ENCODE peak calls at places on chromosome 17, in five cellular contexts. A, N, B, U and L are unnamed samples.

GRCh38 chr17:71276071-71276470 is 844.7 kb upstream of the SOX9 start:
- DNase-seq in B (no peak), U (no peak), A (peak; percentile 65), N (no peak), L (peak; percentile 59)

GRCh38 chr17:47305302-47305923 is 18.3 kb upstream of the EFCAB13 start:
- DNase-seq in A (peak; percentile 96), U (peak; percentile 89), N (no peak), B (peak; percentile 100), L (peak; percentile 96)

GRCh38 chr17:71799657-71800056 is 321.2 kb upstream of the SOX9 start:
- DNase-seq in U (no peak), N (no peak), B (no peak), A (no peak), L (peak; percentile 3)

GRCh38 chr17:52477824-52478614 is 319.5 kb upstream of the CA10 start:
- DNase-seq in N (no peak), U (no peak), A (no peak), B (no peak), L (no peak)

GRCh38 chr17:13114601-13115024 is 96.8 kb upstream of the ELAC2 start:
- DNase-seq in B (peak; percentile 71), U (peak; percentile 83), N (peak; percentile 13), A (peak; percentile 79), L (peak; percentile 74)

GRCh38 chr17:1830288-1830687 is 483 bp downstream of the RPA1 start:
- DNase-seq in A (peak; percentile 3), B (peak; percentile 32), U (peak; percentile 35), N (no peak), L (peak; percentile 5)

GRCh38 chr17:34527908-34528470 is 51.4 kb upstream of the TMEM132E start:
- DNase-seq in N (no peak), B (no peak), A (no peak), U (no peak), L (no peak)

GRCh38 chr17:43368740-43369506 is 29.9 kb upstream of the ARL4D start:
- DNase-seq in U (peak; percentile 90), N (peak; percentile 50), A (peak; percentile 78), B (peak; percentile 38), L (peak; percentile 70)

GRCh38 chr17:34135841-34136240 is 119.2 kb upstream of the CCL2 start:
- DNase-seq in U (no peak), B (no peak), A (no peak), N (no peak), L (no peak)

GRCh38 chr17:9842057-9842758 is 16.5 kb downstream of the GLP2R start:
- DNase-seq in N (no peak), A (peak; percentile 76), B (peak; percentile 62), U (peak; percentile 62), L (peak; percentile 70)

GRCh38 chr17:40345161-40346034 is 19.1 kb downstream of the GJD3 start:
- DNase-seq in N (no peak), U (peak; percentile 71), A (peak; percentile 76), B (peak; percentile 32), L (peak; percentile 63)

GRCh38 chr17:13085578-13085977 is 67.8 kb upstream of the ELAC2 start:
- DNase-seq in A (no peak), U (no peak), N (no peak), B (no peak), L (no peak)

GRCh38 chr17:72387487-72387886 is 266.7 kb downstream of the SOX9 start:
- DNase-seq in B (peak; percentile 91), U (peak; percentile 86), N (peak; percentile 77), A (peak; percentile 97), L (peak; percentile 96)

GRCh38 chr17:57462007-57462579 is 205.8 kb downstream of the MSI2 start:
- DNase-seq in U (no peak), N (no peak), B (no peak), A (no peak), L (no peak)

GRCh38 chr17:28760987-28761562 is 17.3 kb downstream of the TRAF4 start:
- DNase-seq in B (peak; percentile 63), A (peak; percentile 60), U (peak; percentile 78), N (no peak), L (peak; percentile 51)

GRCh38 chr17:80959330-80960036 is 32.2 kb upstream of the CHMP6 start:
- DNase-seq in A (peak; percentile 86), N (no peak), U (peak; percentile 83), B (peak; percentile 45), L (peak; percentile 79)

GRCh38 chr17:61551255-61551742 is 39.7 kb downstream of the NACA2 start:
- DNase-seq in N (peak; percentile 59), U (peak; percentile 70), A (peak; percentile 37), B (peak; percentile 84), L (peak; percentile 12)

GRCh38 chr17:15910791-15911190 is 34.1 kb upstream of the ADORA2B start:
- DNase-seq in B (peak; percentile 94), U (peak; percentile 17), A (peak; percentile 10), N (no peak), L (no peak)

GRCh38 chr17:14427914-14428639 is 127.2 kb downstream of the HS3ST3B1 start:
- DNase-seq in U (no peak), A (no peak), B (no peak), N (no peak), L (no peak)

GRCh38 chr17:82272495-82273326 is 789 bp downstream of the CSNK1D start:
- DNase-seq in N (no peak), U (peak; percentile 50), B (no peak), A (no peak), L (no peak)

DNA sequence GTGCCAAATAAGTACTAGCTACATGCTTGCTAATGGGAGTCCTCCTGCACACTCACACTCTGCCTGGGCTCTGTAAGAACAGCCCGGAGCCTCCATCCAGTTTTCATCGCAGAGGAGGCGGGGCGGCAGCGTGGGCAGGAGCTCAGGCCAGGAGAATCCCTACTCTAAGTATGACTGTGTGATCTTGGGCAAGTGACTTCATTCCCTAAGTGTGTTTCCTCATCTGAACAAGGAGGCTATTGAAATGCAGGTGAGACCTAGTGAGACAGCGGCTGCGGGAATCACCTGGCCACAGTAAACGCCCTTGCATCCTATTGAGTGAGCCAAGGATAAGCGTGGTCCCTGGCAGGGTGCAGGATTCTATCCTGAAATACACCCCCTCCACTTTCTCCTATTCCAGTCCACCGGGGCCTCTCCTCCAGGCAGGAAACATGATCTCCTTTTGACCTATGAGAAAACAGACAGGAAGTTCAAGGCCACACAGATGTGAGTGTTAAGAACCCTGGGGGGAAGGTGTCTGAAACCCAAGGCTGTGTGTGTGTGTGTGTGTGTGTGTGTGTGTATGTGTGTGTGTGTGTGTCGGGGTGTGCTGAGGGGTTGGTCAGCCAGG is 5.2 kb upstream of the RAI1 start:
- DNase-seq in A (peak; percentile 44), N (peak; percentile 48), B (peak; percentile 46), U (peak; percentile 61), L (no peak)
- H2AFZ ChIP-seq in A (no peak overlapping the region), N (peak overlapping the region; percentile 83), B (peak overlapping the region; percentile 27), U (no peak overlapping the region), L (no peak overlapping the region)

GRCh38 chr17:38444151-38444550 is 15.9 kb downstream of the ARHGAP23 start:
- DNase-seq in A (peak; percentile 51), U (peak; percentile 89), N (no peak), B (peak; percentile 69), L (no peak)
- TF ChIP-seq EZH2 in A (no peak), U (no peak), N (no peak), B (no peak), L (no peak)

DNA sequence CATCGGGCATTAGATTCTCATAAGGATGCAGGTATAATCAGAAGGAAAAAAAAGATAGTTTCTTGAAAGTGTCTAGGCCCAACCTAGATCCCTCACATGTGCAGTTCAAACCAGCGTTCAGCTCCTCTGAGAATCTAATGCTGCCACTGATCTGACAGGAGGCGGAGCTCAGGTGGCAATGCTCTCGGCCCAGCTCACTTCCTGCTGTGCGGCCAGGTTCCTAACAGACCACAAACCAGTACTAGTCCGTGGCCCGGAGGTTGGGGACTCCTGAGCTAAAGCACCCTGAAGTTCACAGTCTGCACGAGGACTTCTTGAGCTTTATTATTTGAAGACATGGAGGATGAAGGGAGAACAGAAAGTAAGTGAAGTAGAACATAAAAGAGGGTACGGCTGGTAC is 16.8 kb downstream of the SMCR8 start:
- DNase-seq in N (no peak), U (no peak), B (no peak), A (no peak), L (no peak)
- H3K9ac ChIP-seq in N (no peak overlapping the region), U (no peak overlapping the region), B (no peak overlapping the region), A (no peak overlapping the region), L (no peak overlapping the region)

DNA sequence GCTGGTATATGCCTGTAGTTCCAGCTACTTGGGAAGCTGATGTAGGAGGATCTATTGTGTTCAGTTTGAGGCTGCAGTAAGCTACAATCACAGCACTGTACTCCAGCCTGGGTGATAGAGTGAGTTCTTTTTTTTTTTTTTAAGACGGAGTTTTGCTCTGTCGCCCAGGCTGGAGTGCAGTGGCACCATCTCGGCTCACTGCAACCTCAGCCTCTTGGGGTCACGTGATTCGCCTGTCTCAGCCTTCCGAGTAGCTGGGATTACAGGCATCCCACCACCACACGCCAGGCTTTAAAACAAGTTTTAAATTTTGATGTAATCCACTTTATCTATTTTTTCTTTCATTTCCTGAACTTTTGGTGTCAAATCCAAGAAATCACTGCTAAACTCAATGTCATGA is 80.3 kb upstream of the STAC2 start:
- DNase-seq in A (no peak), N (no peak), U (no peak), B (no peak), L (no peak)
- H2AFZ ChIP-seq in A (no peak overlapping the region), N (no peak overlapping the region), U (no peak overlapping the region), B (no peak overlapping the region), L (no peak overlapping the region)

DNA sequence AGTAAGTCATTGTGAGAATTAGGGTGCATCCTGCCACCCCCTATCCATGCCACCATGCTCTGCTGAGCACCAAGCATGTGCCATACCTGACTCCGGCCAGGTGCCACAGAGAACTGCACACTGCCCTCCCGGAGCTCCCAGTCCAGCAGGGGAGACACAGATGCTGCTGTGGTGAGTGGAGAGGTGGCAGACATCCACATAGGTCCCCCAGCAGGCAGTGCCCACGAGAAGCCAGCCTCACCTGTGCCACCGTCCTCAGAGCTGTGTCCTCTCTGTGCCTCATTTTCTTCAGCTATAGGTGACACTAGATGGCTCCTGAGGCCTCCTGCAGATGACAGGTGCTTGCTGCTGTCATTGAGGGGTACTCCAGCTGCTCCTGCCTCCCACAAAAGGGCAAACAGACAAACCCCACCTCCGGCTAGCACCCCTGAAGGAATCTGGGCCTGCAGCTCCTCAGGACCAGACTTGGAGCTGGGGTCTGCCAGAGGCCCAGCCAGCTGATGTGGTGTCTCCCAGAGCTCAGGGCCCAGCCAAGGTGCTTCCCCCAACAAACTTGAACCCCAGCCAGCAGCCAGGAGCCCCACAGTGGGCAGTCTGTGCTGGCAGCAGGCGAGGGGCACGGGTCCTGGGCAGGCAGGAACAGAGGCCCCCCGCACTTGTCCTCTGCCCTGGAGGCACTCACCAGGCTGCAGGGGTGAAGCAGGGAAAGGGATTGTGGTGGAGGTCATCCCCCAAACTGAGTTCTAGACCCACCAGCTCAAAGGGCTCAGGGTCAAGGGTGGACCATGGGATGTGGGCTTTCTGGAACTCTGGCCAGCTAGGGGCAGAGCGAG is 17.1 kb downstream of the FOXJ1 start:
- DNase-seq in U (no peak), B (no peak), A (no peak), N (no peak), L (no peak)
- TF ChIP-seq EZH2 in U (no peak), B (no peak), A (no peak), N (no peak), L (no peak)

GRCh38 chr17:17028878-17029535 is 13.2 kb upstream of the MPRIP start:
- DNase-seq in N (no peak), U (no peak), A (no peak), B (no peak), L (no peak)
- H3K9ac ChIP-seq in N (peak overlapping the region; percentile 76), U (peak overlapping the region; percentile 30), A (no peak overlapping the region), B (peak overlapping the region; percentile 84), L (no peak overlapping the region)